ENCODE peak calls at places on chromosomes 11 and 22, in eight cellular contexts. E is neural crest cell, A is lung, U is RWPE1, Z is thoracic aorta, H is endothelial cell, P is stomach, N is hepatocyte. C is an unnamed sample.

GRCh38 chr11:65243773-65244172 is 18.0 kb upstream of the POLA2 start:
- DNase-seq in Z (no peak), E (no peak), A (no peak), H (no peak), P (no peak), N (no peak), U (no peak), C (no peak)

GRCh38 chr11:112437096-112437495 is 176.4 kb upstream of the PLET1 start:
- DNase-seq in Z (no peak), A (no peak), U (no peak), N (no peak), E (no peak), H (no peak), P (no peak), C (no peak)

GRCh38 chr11:25860677-25861445 is 471.1 kb upstream of the ANO3 start:
- DNase-seq in U (no peak), P (no peak), N (peak; percentile 38), Z (no peak), H (no peak), E (no peak), A (no peak), C (no peak)

GRCh38 chr11:9760180-9760550 is 96.3 kb downstream of the SWAP70 start:
- DNase-seq in P (peak; percentile 64), E (no peak), H (no peak), A (peak; percentile 67), Z (peak; percentile 82), N (peak; percentile 43), U (no peak), C (peak; percentile 52)

GRCh38 chr11:75203641-75204011 is 36.9 kb upstream of the TPBGL start:
- DNase-seq in N (no peak), H (no peak), E (no peak), U (no peak), A (no peak), Z (no peak), P (no peak), C (no peak)

GRCh38 chr11:84465040-84465439 is 1162.1 kb downstream of the DLG2 start:
- DNase-seq in A (no peak), Z (no peak), P (no peak), N (no peak), H (no peak), U (no peak), E (no peak), C (no peak)

GRCh38 chr11:61639816-61640443 is 40.3 kb upstream of the DAGLA start:
- DNase-seq in A (no peak), Z (no peak), N (no peak), E (no peak), U (no peak), P (no peak), H (no peak), C (no peak)

GRCh38 chr11:65292866-65293265 is 21.8 kb upstream of the CDC42EP2 start:
- DNase-seq in P (no peak), H (no peak), E (no peak), N (no peak), U (no peak), Z (no peak), A (no peak), C (no peak)

GRCh38 chr11:116918925-116919653 is 81.7 kb upstream of the APOA1 start:
- DNase-seq in N (no peak), A (no peak), H (no peak), U (no peak), Z (no peak), P (no peak), E (no peak), C (no peak)
- TF ChIP-seq CTCF in N (no peak), A (no peak), H (no peak), U (no peak), Z (no peak), P (no peak), E (no peak), C (no peak)

GRCh38 chr22:26822300-26822699 is 164.9 kb downstream of the MIAT start:
- DNase-seq in A (no peak), E (no peak), U (no peak), N (no peak), Z (no peak), H (no peak), P (no peak), C (no peak)

GRCh38 chr22:26823966-26824365 is 166.6 kb downstream of the MIAT start:
- DNase-seq in Z (no peak), H (no peak), N (no peak), P (no peak), U (no peak), A (no peak), E (no peak), C (no peak)

GRCh38 chr22:26825960-26826359 is 168.6 kb downstream of the MIAT start:
- DNase-seq in U (no peak), E (no peak), Z (no peak), P (no peak), N (no peak), A (no peak), H (no peak), C (no peak)

GRCh38 chr22:26817926-26818325 is 160.5 kb downstream of the MIAT start:
- DNase-seq in U (no peak), P (no peak), A (no peak), E (no peak), N (no peak), H (no peak), Z (no peak), C (no peak)

DNA sequence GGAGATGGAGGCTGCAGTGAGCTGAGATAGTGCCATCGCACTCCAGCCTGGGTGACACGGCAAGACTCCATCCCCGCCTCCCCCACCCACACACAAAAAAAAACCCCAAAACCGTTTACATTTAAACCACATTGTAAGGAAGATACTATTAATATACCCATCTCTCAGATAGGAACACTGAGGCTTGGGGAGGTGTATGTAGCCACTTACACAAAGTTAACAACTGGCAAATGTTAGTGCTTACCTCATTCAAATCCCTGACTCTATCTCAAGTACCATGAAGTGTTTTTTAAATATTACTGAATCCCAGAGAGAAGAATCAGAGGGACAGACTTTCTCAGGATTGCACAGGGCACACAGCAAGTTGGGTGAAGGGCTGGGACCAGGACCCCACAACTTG is 164.5 kb downstream of the MIAT start:
- DNase-seq in N (no peak), P (no peak), H (no peak), U (no peak), Z (no peak), E (no peak), A (no peak), C (no peak)
- TF ChIP-seq CTCF in N (no peak), P (no peak), H (no peak), U (no peak), Z (no peak), E (no peak), A (no peak), C (no peak)

GRCh38 chr11:67265633-67266423 is 445 bp upstream of the GRK2 start:
- DNase-seq in E (peak; percentile 82), U (peak; percentile 70), N (peak; percentile 89), H (peak; percentile 92), A (peak; percentile 81), Z (no peak), P (peak; percentile 85), C (peak; percentile 47)

GRCh38 chr11:67268684-67269268 is 2.5 kb downstream of the GRK2 start:
- DNase-seq in A (no peak), P (no peak), U (no peak), Z (no peak), H (no peak), E (no peak), N (no peak), C (no peak)

GRCh38 chr11:67266424-67267187 is at the start of gene GRK2:
- DNase-seq in U (no peak), P (peak; percentile 52), A (no peak), N (peak; percentile 83), Z (no peak), H (peak; percentile 50), E (no peak), C (no peak)

GRCh38 chr11:67268036-67268683 is 1.9 kb downstream of the GRK2 start:
- DNase-seq in H (no peak), N (no peak), A (no peak), E (no peak), P (no peak), U (no peak), Z (no peak), C (no peak)

DNA sequence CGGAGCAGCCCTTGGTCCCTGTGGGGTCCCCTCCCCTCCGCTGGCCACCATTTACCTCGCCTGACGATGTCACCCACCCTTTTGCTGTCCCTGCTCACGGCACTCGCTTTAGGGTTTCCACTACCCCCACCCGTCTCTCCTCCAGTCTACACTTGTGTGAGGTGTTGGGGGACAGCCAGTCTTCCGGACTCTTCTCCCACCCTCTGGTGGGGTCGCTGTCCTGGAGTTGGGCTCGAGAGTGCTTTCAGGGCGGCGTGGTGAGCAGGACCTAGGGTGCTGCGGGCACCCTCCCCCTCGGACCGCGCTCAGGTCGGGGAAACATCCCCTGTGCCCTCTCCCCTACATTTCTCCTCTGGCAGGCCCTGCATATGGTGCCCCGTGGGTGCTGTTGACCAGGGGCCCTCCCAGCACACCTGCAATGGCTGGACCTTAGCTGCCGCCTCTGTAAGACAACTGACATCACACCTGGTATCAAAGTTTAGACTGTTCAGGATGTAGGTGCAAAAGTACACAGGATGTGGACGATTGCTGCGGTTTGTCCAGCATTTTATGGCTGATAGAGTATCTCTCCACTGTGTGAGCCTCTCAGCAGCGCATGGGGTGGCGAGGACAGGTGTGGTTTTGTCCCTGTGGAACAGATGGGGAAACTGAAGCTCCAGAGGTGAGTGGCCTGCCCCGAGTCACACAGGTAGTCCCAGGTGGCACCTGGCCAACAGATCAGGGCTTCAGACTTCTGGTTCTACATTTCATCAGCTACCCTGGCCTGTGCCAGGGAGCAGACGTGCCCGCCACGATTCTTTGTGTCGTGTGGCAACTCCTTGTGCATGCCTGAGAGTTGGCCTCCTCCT is 1.1 kb downstream of the GRK2 start:
- DNase-seq in E (no peak), U (no peak), Z (no peak), P (peak; percentile 76), H (no peak), A (no peak), N (peak; percentile 69), C (peak; percentile 34)
- TF ChIP-seq CTCF in E (no peak), U (no peak), Z (no peak), P (no peak), H (no peak), A (no peak), N (no peak), C (no peak)

GRCh38 chr11:63873381-63873780 is 34.5 kb downstream of the MARK2 start:
- DNase-seq in N (no peak), H (no peak), U (no peak), E (no peak), A (no peak), Z (no peak), P (no peak), C (no peak)

GRCh38 chr11:63874511-63874910 is 35.6 kb downstream of the MARK2 start:
- DNase-seq in A (no peak), Z (no peak), N (peak; percentile 29), H (no peak), U (no peak), E (no peak), P (peak; percentile 56), C (no peak)

GRCh38 chr11:63872833-63873201 is 33.9 kb downstream of the MARK2 start:
- DNase-seq in U (no peak), A (no peak), E (no peak), Z (no peak), N (no peak), P (no peak), H (no peak), C (no peak)

GRCh38 chr11:63870351-63871197 is 31.7 kb downstream of the MARK2 start:
- DNase-seq in Z (no peak), A (no peak), P (no peak), N (no peak), E (no peak), H (peak; percentile 8), U (no peak), C (no peak)

DNA sequence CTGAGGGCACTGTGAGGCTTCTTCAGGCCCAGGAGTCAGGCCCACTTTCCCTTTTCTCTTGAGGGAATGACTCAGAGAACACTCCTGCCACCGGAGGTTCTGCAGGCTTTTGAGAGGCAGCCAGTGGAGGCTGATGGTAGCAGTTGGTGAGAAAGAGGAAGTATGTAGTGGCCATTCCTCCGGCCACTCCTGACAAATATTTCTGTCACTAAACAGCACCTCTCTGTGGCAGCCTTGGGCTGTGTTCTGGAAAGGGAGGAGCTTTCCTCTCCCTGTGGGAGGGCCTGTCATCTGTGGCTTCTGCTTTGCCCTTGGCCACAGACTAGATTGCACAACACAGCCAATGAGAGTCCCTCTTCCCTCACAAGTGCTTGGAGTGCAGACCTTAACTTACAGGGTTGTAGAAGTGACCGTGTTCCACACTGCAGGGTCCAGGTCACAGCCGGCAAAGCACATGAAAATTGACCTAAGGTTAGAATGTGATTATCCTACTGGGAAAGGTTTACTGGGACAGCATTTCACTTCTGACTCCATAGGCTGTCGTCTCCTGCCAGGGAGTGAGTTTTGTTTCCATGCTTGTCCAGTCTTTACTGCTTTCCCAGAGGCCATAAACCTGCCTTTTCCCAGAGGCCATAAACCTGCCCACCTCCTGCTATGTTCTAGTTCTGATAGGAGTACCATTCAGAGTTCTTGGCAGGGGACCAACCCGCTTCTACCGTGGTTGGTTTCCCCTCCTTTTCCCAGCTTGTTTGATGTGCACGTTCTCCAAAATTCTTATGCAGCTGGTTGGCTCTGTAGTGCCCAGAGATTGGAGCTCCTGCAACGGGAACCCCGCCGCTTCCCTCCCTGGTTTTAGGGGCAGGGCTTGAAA is 33.3 kb downstream of the MARK2 start:
- DNase-seq in A (peak; percentile 94), E (peak; percentile 18), N (peak; percentile 89), P (peak; percentile 87), U (peak; percentile 70), H (peak; percentile 44), Z (peak; percentile 72), C (no peak)
- TF ChIP-seq CTCF in A (peak; percentile 54), E (peak; percentile 53), N (peak; percentile 60), P (peak; percentile 17), U (no peak), H (no peak), Z (peak; percentile 48), C (no peak)

C was measured in omental fat pad.